ENCODE peak calls at places on chromosomes 12 and 14, in five cellular contexts. A is T-helper 22 cell; D is GOT3; X is BE2C; J is effector CD4-positive, alpha-beta T cell. F is an unnamed sample.

GRCh38 chr12:76311796-76312195 is 36.4 kb downstream of the BBS10 start:
- DNase-seq in D (no peak), X (no peak), J (no peak), A (no peak), F (peak)

GRCh38 chr12:109592905-109593272 is 19.3 kb downstream of the MVK start:
- DNase-seq in X (no peak), A (no peak), D (no peak), J (no peak), F (no peak)

GRCh38 chr14:32201816-32202467 is at the start of gene RNU6-7:
- DNase-seq in D (no peak), A (peak), J (peak), X (peak), F (no peak)

GRCh38 chr12:87866602-87867292 is 162.5 kb downstream of the C12orf50 start:
- DNase-seq in J (no peak), X (peak), D (no peak), A (no peak), F (peak)

GRCh38 chr12:18165422-18165871 is 75.5 kb upstream of the RERGL start:
- DNase-seq in A (no peak), J (no peak), D (no peak), X (no peak), F (peak)

GRCh38 chr14:26008290-26008689 is 589.5 kb downstream of the NOVA1 start:
- DNase-seq in J (no peak), D (no peak), A (no peak), X (no peak), F (no peak)

GRCh38 chr12:67482751-67483661 is 165.5 kb upstream of the DYRK2 start:
- DNase-seq in A (peak), X (no peak), J (peak), D (no peak), F (no peak)

GRCh38 chr12:11969437-11970154 is 101.1 kb upstream of the BCL2L14 start:
- DNase-seq in D (no peak), J (no peak), A (no peak), X (no peak), F (no peak)

GRCh38 chr14:69046468-69046867 is 67.4 kb upstream of the ACTN1 start:
- DNase-seq in D (no peak), X (peak), A (no peak), J (no peak), F (peak)

GRCh38 chr12:84435682-84436081 is 476.9 kb downstream of the SLC6A15 start:
- DNase-seq in A (no peak), X (no peak), J (no peak), D (no peak), F (no peak)

GRCh38 chr14:63909984-63910383 is 57.2 kb downstream of the SYNE2 start:
- DNase-seq in J (no peak), X (no peak), A (no peak), D (no peak), F (no peak)

GRCh38 chr12:32666510-32666909 is 12.6 kb upstream of the DNM1L start:
- DNase-seq in X (no peak), A (no peak), D (no peak), J (no peak), F (peak)

GRCh38 chr12:26327975-26328635 is 132.7 kb downstream of the SSPN start:
- DNase-seq in D (no peak), J (no peak), X (no peak), A (no peak), F (no peak)

GRCh38 chr12:22518067-22518719 is 26.1 kb downstream of the C2CD5 start:
- DNase-seq in J (no peak), D (no peak), A (no peak), X (peak), F (no peak)

GRCh38 chr12:100128509-100128908 is 14.2 kb downstream of the BLTP3B start:
- DNase-seq in A (no peak), J (no peak), D (no peak), X (peak), F (peak)

GRCh38 chr12:5096241-5096880 is 52.7 kb downstream of the KCNA5 start:
- DNase-seq in D (no peak), J (no peak), X (no peak), A (no peak), F (peak)

GRCh38 chr12:78746001-78746400 is 118.6 kb upstream of the SYT1 start:
- DNase-seq in X (no peak), D (no peak), A (no peak), J (no peak), F (no peak)

GRCh38 chr12:117227000-117227653 is 36.9 kb upstream of the FBXO21 start:
- DNase-seq in D (no peak), J (no peak), X (no peak), A (no peak), F (no peak)

GRCh38 chr14:58072288-58073071 is 79.5 kb downstream of the ARMH4 start:
- DNase-seq in A (no peak), D (no peak), X (peak), J (peak), F (peak)

GRCh38 chr12:6846316-6846869 is 4.7 kb downstream of the CDCA3 start:
- DNase-seq in D (no peak), J (no peak), A (no peak), X (no peak), F (no peak)

GRCh38 chr14:75832621-75833297 is 149.0 kb downstream of the TGFB3 start:
- DNase-seq in J (no peak), D (no peak), X (peak), A (no peak), F (no peak)

GRCh38 chr14:87687338-87687876 is 305.6 kb downstream of the GALC start:
- DNase-seq in D (no peak), A (no peak), J (no peak), X (no peak), F (no peak)

GRCh38 chr12:126773491-126773890 is 1493.5 kb upstream of the TMEM132C start:
- DNase-seq in J (no peak), X (no peak), A (no peak), D (no peak), F (no peak)

GRCh38 chr14:74963178-74963704 is 7.8 kb upstream of the PGF start:
- DNase-seq in D (no peak), J (no peak), A (no peak), X (no peak), F (no peak)

GRCh38 chr12:121034906-121035305 is 4.1 kb downstream of the OASL start:
- DNase-seq in X (no peak), J (no peak), A (no peak), D (no peak), F (no peak)

GRCh38 chr12:26044592-26044991 is 80.2 kb downstream of the BHLHE41 start:
- DNase-seq in D (no peak), J (no peak), A (no peak), X (no peak), F (no peak)

GRCh38 chr12:90036641-90037040 is 328.0 kb upstream of the ATP2B1 start:
- DNase-seq in X (no peak), J (no peak), D (no peak), A (no peak), F (no peak)